ENCODE peak calls at places on chromosomes 12 and 14, in six cellular contexts. E is pancreas, A is mesendoderm, S is neural progenitor cell, I is PC-3, Q is body of pancreas. D is an unnamed sample. For H3K4me1, the result is how much of the 10 kb centered on the place peaks cover.

GRCh38 chr12:57837779-57838562 is 8.6 kb downstream of the CTDSP2 start:
- DNase-seq in A (peak), I (peak), E (no peak), Q (no peak), S (peak), D (peak)

GRCh38 chr14:35704793-35705493 is 104.2 kb downstream of the RALGAPA1 start:
- DNase-seq in I (no peak), A (no peak), E (no peak), S (no peak), Q (no peak), D (no peak)

GRCh38 chr12:65533177-65533883 is 254.8 kb downstream of the MSRB3 start:
- DNase-seq in I (peak), E (no peak), A (no peak), S (no peak), Q (no peak), D (no peak)

GRCh38 chr14:55794655-55795583 is 214.9 kb downstream of the KTN1 start:
- DNase-seq in A (peak), Q (no peak), I (peak), E (no peak), S (no peak), D (no peak)

GRCh38 chr14:100688598-100689499 is 37.8 kb upstream of the DLK1 start:
- DNase-seq in E (no peak), A (peak), S (no peak), Q (no peak), I (peak), D (no peak)

GRCh38 chr12:110565919-110566871 is 16.9 kb downstream of the PPTC7 start:
- DNase-seq in A (peak), I (peak), E (no peak), Q (no peak), S (no peak), D (no peak)

GRCh38 chr14:99242816-99243795 is 28.9 kb downstream of the BCL11B start:
- DNase-seq in I (no peak), Q (no peak), E (no peak), S (no peak), A (no peak), D (no peak)

GRCh38 chr12:48045965-48046364 is 41.7 kb upstream of the COL2A1 start:
- DNase-seq in Q (no peak), S (no peak), E (no peak), A (no peak), I (peak), D (no peak)

GRCh38 chr12:4449862-4450222 is 4.2 kb upstream of the FGF6 start:
- DNase-seq in I (no peak), E (peak), Q (peak), A (no peak), S (no peak), D (no peak)

GRCh38 chr12:6773662-6774351 is 1.5 kb downstream of the LAG3 start:
- DNase-seq in E (no peak), S (peak), Q (no peak), I (no peak), A (no peak), D (no peak)

GRCh38 chr12:45644521-45644920 is 85.0 kb upstream of the ARID2 start:
- DNase-seq in E (no peak), S (no peak), A (no peak), Q (no peak), I (peak), D (no peak)

GRCh38 chr14:105899071-105899641 is 372.8 kb downstream of the TMEM121 start:
- DNase-seq in I (no peak), A (no peak), Q (no peak), S (no peak), E (no peak), D (no peak)

GRCh38 chr14:75449703-75450102 is 21.9 kb downstream of the JDP2 start:
- DNase-seq in I (no peak), E (no peak), A (no peak), S (no peak), Q (no peak), D (no peak)
- H3K4me1 ChIP-seq in I (under half), E (half or more), A (under half), S (under half), Q (half or more), D (under half)

DNA sequence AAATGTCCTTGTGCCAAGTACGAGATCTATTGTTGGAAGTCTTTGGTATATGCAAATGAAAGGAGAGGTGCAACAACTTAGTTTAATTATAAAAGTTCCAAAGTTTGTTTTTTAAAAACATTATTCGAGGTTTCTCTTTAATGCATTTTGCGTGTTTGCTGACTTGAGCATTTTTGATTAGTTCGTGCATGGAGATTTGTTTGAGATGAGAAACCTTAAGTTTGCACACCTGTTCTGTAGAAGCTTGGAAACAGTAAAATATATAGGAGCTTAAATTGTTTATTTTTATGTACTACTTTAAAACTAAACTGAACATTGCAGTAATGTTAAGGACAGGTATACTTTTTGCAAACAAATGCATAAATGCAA is 2.3 kb downstream of the HSPA2 start:
- DNase-seq in Q (no peak), S (no peak), A (no peak), E (no peak), I (no peak), D (no peak)
- H3K4me3 ChIP-seq in Q (peak), S (no peak), A (no peak), E (peak), I (peak), D (peak)

DNA sequence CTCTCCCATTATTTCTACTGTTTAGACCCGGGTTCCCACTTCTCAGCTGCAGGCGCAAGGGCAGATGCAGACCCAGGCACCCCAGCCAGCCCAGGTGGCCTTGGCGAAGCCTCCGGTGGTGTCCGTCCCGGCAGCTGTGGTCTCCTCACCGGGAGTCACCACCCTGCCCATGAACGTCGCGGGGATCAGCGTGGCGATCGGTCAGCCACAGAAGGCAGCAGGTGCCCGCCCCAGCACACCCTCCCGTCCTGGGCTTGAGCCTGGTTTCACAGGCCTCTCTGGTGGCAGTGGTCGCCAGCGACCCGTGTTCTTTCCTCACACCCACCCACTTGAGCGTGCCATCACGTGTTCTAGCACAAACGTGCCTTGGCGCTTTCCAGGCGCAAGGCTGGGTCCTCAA is 77.4 kb downstream of the DDX51 start:
- DNase-seq in S (no peak), I (no peak), E (no peak), A (no peak), Q (no peak), D (no peak)
- H3K4me1 ChIP-seq in S (under half), I (under half), E (under half), A (under half), Q (under half), D (under half)

DNA sequence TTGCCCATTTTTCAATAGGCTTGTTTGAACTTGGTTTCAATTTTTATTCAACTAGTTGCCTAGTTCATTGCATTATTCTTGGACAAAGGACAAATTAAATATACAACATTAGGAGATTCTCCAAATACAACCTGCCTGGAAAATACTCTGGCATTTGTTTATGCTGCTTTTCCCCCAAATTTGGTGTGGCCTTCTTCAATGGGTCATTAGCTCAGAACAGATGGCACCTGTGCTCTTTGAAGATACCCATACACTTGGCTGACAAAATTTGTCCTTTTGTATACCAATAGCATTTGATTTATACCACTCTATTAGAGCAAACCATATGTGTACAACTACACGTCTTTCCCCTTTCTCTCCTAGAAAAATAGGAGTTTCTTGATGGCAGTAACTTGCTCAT is 35.7 kb downstream of the WBP11 start:
- DNase-seq in S (no peak), A (no peak), E (no peak), I (no peak), Q (no peak), D (no peak)
- H3K4me3 ChIP-seq in S (peak), A (no peak), E (no peak), I (no peak), Q (peak), D (no peak)

DNA sequence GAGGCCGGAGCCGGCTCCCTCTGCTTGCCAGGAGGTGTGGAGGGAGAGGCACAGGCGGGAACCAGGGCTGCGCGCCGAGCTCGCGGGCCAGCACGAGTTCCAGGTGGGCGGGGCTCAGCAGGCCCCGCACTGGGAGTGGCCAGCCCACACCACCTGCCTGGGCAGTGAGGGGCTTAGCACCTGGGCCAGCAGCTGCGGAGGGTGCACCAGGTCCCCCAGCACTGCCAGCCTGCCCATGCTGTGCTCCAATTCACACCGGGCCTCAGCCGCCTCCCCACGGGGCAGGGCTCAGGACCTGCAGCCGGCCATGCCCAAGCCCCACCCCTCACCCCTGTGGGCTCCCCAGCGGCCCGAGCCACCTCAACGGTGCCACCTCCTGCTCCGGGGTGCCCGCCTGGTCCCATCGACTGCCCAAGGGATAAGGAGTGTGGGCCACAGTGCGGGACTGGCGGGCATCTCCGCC is 72.4 kb upstream of the PPP2R5C start:
- DNase-seq in E (no peak), I (no peak), A (no peak), S (no peak), Q (no peak), D (no peak)
- H3K4me1 ChIP-seq in E (under half), I (under half), A (under half), S (under half), Q (under half), D (under half)

GRCh38 chr12:18382486-18382885 is 121.2 kb downstream of the PIK3C2G start:
- DNase-seq in I (no peak), S (no peak), E (no peak), A (peak), Q (no peak), D (no peak)

GRCh38 chr12:18387706-18388105 is 126.4 kb downstream of the PIK3C2G start:
- DNase-seq in A (no peak), I (no peak), S (no peak), Q (no peak), E (no peak), D (no peak)

GRCh38 chr12:18383203-18383602 is 121.9 kb downstream of the PIK3C2G start:
- DNase-seq in Q (no peak), E (no peak), S (no peak), A (peak), I (peak), D (no peak)
- H3K4me3 ChIP-seq in Q (no peak), E (no peak), S (no peak), A (no peak), I (no peak), D (no peak)

DNA sequence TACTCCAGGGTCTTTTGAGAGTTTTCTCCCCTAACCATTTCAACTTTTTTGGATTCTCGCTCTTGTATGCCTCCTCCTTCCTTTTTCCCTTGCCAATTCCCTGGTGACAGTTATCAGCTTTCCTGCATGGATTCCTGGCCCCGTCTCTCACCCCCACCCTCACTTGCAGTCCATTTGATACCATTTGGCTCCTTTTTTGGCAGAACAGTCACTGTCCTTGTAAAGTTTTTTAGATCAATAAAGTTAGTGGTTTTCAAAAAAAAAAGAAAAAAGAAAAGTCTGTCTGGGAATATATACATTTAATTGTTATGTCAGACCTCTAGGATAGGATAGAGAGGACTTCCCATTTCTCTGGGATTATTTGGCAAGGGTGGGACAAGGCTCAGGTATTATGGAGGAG is 42.1 kb downstream of the ACTN1 start:
- DNase-seq in E (no peak), S (no peak), A (peak), Q (no peak), I (no peak), D (no peak)
- H3K4me1 ChIP-seq in E (half or more), S (under half), A (under half), Q (half or more), I (under half), D (half or more)

D was measured in CD8-positive, alpha-beta T cell.